ENCODE peak calls at places on chromosomes 5 and 9, in five cellular contexts. M is PC-3, X is SK-N-SH, O is GM23248, W is HCT116. C is an unnamed sample.

GRCh38 chr9:130382636-130383349 is 62.0 kb upstream of the ASS1 start:
- DNase-seq in O (no peak), X (no peak), M (no peak), W (no peak), C (no peak)

GRCh38 chr9:133740891-133741290 is 2.7 kb upstream of the SARDH start:
- DNase-seq in O (no peak), W (no peak), X (no peak), M (no peak), C (no peak)

GRCh38 chr5:175797521-175798038 is 73.8 kb upstream of the CPLX2 start:
- DNase-seq in X (peak; percentile 78), O (no peak), M (peak; percentile 9), W (no peak), C (no peak)

GRCh38 chr9:16515879-16516289 is 354.6 kb downstream of the BNC2 start:
- DNase-seq in W (no peak), O (peak; percentile 79), X (no peak), M (no peak), C (no peak)

GRCh38 chr5:97844797-97845196 is 661.8 kb upstream of the RIOK2 start:
- DNase-seq in O (no peak), M (no peak), X (no peak), W (no peak), C (no peak)

GRCh38 chr9:17018001-17018491 is 116.8 kb upstream of the CNTLN start:
- DNase-seq in M (no peak), O (peak; percentile 96), W (no peak), X (no peak), C (no peak)

GRCh38 chr5:99543841-99544240 is 615.0 kb upstream of the CHD1 start:
- DNase-seq in O (peak; percentile 6), M (no peak), X (no peak), W (no peak), C (no peak)

GRCh38 chr5:120463991-120464626 is at the start of gene PRR16:
- DNase-seq in O (peak; percentile 93), W (no peak), X (peak; percentile 90), M (peak; percentile 56), C (no peak)

GRCh38 chr9:127078988-127079387 is 43.4 kb downstream of the ANGPTL2 start:
- DNase-seq in W (no peak), O (no peak), M (no peak), X (no peak), C (no peak)

GRCh38 chr9:113966394-113966793 is 90.3 kb downstream of the ZNF618 start:
- DNase-seq in W (no peak), X (no peak), M (no peak), O (no peak), C (no peak)

GRCh38 chr9:7756088-7756487 is 43.5 kb downstream of the DMAC1 start:
- DNase-seq in W (no peak), O (no peak), M (no peak), X (no peak), C (no peak)

GRCh38 chr5:32419791-32420190 is 24.7 kb downstream of the ZFR start:
- DNase-seq in O (peak; percentile 27), M (no peak), X (peak; percentile 17), W (no peak), C (no peak)

GRCh38 chr9:20507431-20507830 is 114.9 kb downstream of the MLLT3 start:
- DNase-seq in X (no peak), M (no peak), W (no peak), O (no peak), C (no peak)

GRCh38 chr5:141635646-141636045 is 1.0 kb downstream of the HDAC3 start:
- DNase-seq in O (no peak), W (no peak), M (no peak), X (no peak), C (no peak)

GRCh38 chr5:107668933-107669542 is 1.7 kb downstream of the EFNA5 start:
- DNase-seq in M (peak; percentile 45), O (peak; percentile 11), W (no peak), X (peak; percentile 24), C (no peak)

GRCh38 chr9:37172511-37172910 is 52.1 kb downstream of the ZCCHC7 start:
- DNase-seq in O (no peak), M (no peak), W (no peak), X (no peak), C (no peak)

GRCh38 chr9:16368425-16369087 is 501.9 kb downstream of the BNC2 start:
- DNase-seq in M (peak; percentile 93), X (no peak), O (peak; percentile 58), W (no peak), C (no peak)

GRCh38 chr9:131503626-131504465 is 1.1 kb downstream of the POMT1 start:
- DNase-seq in W (no peak), M (peak; percentile 62), X (peak; percentile 65), O (peak; percentile 74), C (no peak)

GRCh38 chr5:55176176-55176818 is 3.3 kb upstream of the CDC20B start:
- DNase-seq in X (peak; percentile 71), M (peak; percentile 73), W (no peak), O (peak; percentile 67), C (peak; percentile 24)

GRCh38 chr9:121718063-121718462 is 66.6 kb downstream of the DAB2IP start:
- DNase-seq in X (peak; percentile 81), W (no peak), M (no peak), O (peak; percentile 86), C (no peak)

GRCh38 chr9:24738421-24738961 is 192.8 kb upstream of the IZUMO3 start:
- DNase-seq in O (no peak), X (no peak), M (no peak), W (no peak), C (no peak)

GRCh38 chr9:89412951-89413350 is 85.0 kb downstream of the SEMA4D start:
- DNase-seq in W (no peak), O (no peak), X (no peak), M (no peak), C (no peak)

GRCh38 chr5:95816341-95816740 is 6.2 kb downstream of the GLRX start:
- DNase-seq in W (no peak), O (no peak), M (no peak), X (no peak), C (no peak)

GRCh38 chr9:95065224-95065623 is 252.3 kb downstream of the FANCC start:
- DNase-seq in X (no peak), W (no peak), M (no peak), O (peak; percentile 45), C (no peak)

GRCh38 chr5:151132959-151133358 is 24.6 kb downstream of the ANXA6 start:
- DNase-seq in W (no peak), M (no peak), X (no peak), O (no peak), C (peak; percentile 69)

GRCh38 chr9:126149661-126150060 is 177.0 kb upstream of the MVB12B start:
- DNase-seq in O (no peak), W (no peak), M (no peak), X (peak; percentile 20), C (no peak)

GRCh38 chr9:7500521-7500920 is 299.1 kb downstream of the DMAC1 start:
- DNase-seq in W (no peak), O (peak; percentile 1), M (no peak), X (no peak), C (no peak)

GRCh38 chr9:112705773-112706427 is 12.0 kb downstream of the INIP start:
- DNase-seq in X (peak; percentile 14), O (peak; percentile 13), M (peak; percentile 35), W (no peak), C (no peak)

GRCh38 chr5:1517838-1518237 is 5.9 kb downstream of the LPCAT1 start:
- DNase-seq in X (no peak), W (no peak), O (no peak), M (no peak), C (no peak)

GRCh38 chr9:19441730-19442129 is 32.9 kb downstream of the ACER2 start:
- DNase-seq in M (no peak), W (no peak), X (no peak), O (no peak), C (peak; percentile 10)

GRCh38 chr9:24900179-24900578 is 354.5 kb upstream of the IZUMO3 start:
- DNase-seq in O (no peak), M (no peak), X (no peak), W (no peak), C (no peak)

GRCh38 chr9:68780735-68781134 is 75.7 kb downstream of the PIP5K1B start:
- DNase-seq in O (peak; percentile 36), X (no peak), M (peak; percentile 6), W (no peak), C (peak; percentile 31)

GRCh38 chr5:138985256-138985655 is 110.1 kb upstream of the LRRTM2 start:
- DNase-seq in X (no peak), M (peak; percentile 0), W (no peak), O (peak; percentile 40), C (no peak)

DNA sequence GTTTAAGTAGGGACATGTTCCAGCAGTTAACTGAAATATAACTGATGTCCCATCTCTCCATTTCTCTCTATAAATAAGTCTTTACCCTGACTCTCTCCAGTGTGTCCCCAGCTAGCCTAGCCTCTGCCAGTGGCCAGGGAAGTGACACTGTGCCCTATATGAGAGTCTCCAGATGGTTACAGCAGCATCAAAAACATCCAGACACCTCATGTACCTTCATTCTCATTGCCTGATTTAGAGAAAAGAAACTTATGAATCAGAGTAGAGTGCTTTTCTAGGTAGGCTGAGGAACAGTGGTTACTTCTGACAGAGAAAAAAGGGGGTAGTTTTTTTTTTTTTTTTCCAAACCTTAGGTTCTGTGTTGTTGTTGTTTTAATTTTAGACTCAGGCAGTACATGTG is 148.5 kb downstream of the GNAQ start:
- DNase-seq in X (no peak), W (no peak), M (no peak), O (no peak), C (no peak)
- H3K79me2 ChIP-seq in X (peaks cover 53% of the 10 kb centered on the region), W (no peaks in the 10 kb centered on the region), M (no peaks in the 10 kb centered on the region), O (peaks cover 51% of the 10 kb centered on the region), C (no peaks in the 10 kb centered on the region)

GRCh38 chr9:123953601-123954011 is 23.7 kb upstream of the DENND1A start:
- DNase-seq in W (no peak), X (no peak), M (no peak), O (peak; percentile 26), C (no peak)
- TF ChIP-seq EZH2phosphoT487 in W (no peak), X (no peak), M (no peak), O (no peak), C (no peak)

GRCh38 chr5:79697222-79698164 is 7.9 kb downstream of the CMYA5 start:
- DNase-seq in M (no peak), W (no peak), O (peak; percentile 65), X (no peak), C (no peak)
- H3K4me3 ChIP-seq in M (no peak overlapping the region), W (no peak overlapping the region), O (no peak overlapping the region), X (no peak overlapping the region), C (no peak overlapping the region)

DNA sequence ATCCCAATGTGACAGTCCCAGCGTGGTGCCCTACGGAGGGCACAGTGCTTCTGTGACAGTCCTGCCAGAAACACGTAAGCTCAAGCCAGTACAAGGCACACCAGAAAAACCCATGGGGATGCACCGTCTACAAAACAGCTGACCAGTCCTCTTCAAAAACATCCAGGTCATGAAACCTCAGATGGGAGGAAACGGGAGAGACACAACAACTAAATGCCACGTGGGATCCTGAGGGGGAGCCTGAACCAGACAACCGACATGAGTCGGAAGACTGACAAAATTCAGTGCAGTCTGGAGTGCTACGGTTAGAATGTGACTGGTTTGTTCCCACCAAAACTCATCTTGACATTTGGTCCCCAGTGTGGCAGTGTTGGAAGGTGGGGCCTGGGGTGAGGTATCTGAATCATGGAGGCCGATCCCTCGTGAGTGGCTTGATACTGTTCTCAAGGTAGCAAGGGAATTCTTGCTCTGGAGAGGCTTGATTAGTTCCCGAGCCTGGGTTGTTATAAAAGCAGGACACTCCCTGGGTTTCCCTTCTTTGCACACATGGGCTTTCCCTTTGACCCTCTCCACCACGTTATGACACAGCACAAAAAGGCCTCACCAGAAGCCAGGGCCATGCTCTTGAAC is 55.4 kb downstream of the ADAMTS2 start:
- DNase-seq in X (no peak), O (no peak), M (no peak), W (no peak), C (no peak)
- H3K79me2 ChIP-seq in X (no peaks in the 10 kb centered on the region), O (peaks cover 99% of the 10 kb centered on the region), M (no peaks in the 10 kb centered on the region), W (no peaks in the 10 kb centered on the region), C (no peaks in the 10 kb centered on the region)